ENCODE peak calls at places on chromosome 7, in ten cellular contexts. B is sigmoid colon, D is breast epithelium, K is HCT116, X is suprapubic skin, L is stomach, C is HepG2, Y is K562, A is prostate gland, J is endothelial cell of umbilical vein. T is an unnamed sample.
A peak's percentile ranks its signal among the peaks of the same experiment; 100 is the strongest.

GRCh38 chr7:26495569-26495968 is 203.9 kb downstream of the SNX10 start:
- DNase-seq in D (no peak), B (no peak), A (no peak), L (no peak), Y (no peak), K (no peak), J (no peak), X (no peak), C (no peak), T (no peak)

GRCh38 chr7:17989546-17989945 is 38.1 kb downstream of the PRPS1L1 start:
- DNase-seq in A (no peak), J (peak; percentile 51), K (no peak), B (no peak), D (no peak), L (no peak), X (no peak), C (no peak), Y (no peak), T (peak; percentile 48)

GRCh38 chr7:113071465-113071864 is 15.2 kb downstream of the GPR85 start:
- DNase-seq in Y (no peak), A (no peak), L (no peak), J (no peak), K (no peak), B (no peak), X (no peak), C (no peak), D (no peak), T (peak; percentile 19)

GRCh38 chr7:149729586-149729982 is 43.8 kb downstream of the ZNF467 start:
- DNase-seq in C (no peak), L (no peak), J (no peak), X (no peak), D (no peak), K (no peak), A (no peak), B (peak; percentile 25), Y (no peak), T (no peak)

GRCh38 chr7:51878869-51879268 is 562.3 kb upstream of the COBL start:
- DNase-seq in C (no peak), L (no peak), D (no peak), B (no peak), Y (no peak), A (no peak), J (no peak), X (no peak), K (no peak), T (no peak)

GRCh38 chr7:29987083-29987482 is 2.5 kb downstream of the SCRN1 start:
- DNase-seq in K (no peak), A (no peak), J (peak; percentile 52), C (peak; percentile 53), Y (no peak), X (no peak), L (no peak), D (no peak), B (no peak), T (no peak)

GRCh38 chr7:93202594-93203273 is 23.5 kb downstream of the HEPACAM2 start:
- DNase-seq in B (no peak), Y (no peak), C (no peak), K (no peak), L (no peak), X (no peak), D (no peak), A (no peak), J (no peak), T (peak; percentile 25)

GRCh38 chr7:100706672-100707311 is 871 bp downstream of the POP7 start:
- DNase-seq in L (peak; percentile 36), X (no peak), K (no peak), A (no peak), J (no peak), C (peak; percentile 61), B (peak; percentile 71), D (no peak), Y (peak; percentile 69), T (no peak)

GRCh38 chr7:29146082-29146706 is at the start of gene CPVL:
- DNase-seq in J (no peak), C (peak; percentile 71), X (peak; percentile 67), A (peak; percentile 12), D (no peak), B (peak; percentile 87), Y (no peak), K (peak; percentile 29), L (peak; percentile 28), T (peak; percentile 53)

GRCh38 chr7:134031835-134032617 is 95.1 kb upstream of the LRGUK start:
- DNase-seq in B (no peak), L (no peak), J (no peak), D (no peak), X (no peak), A (no peak), Y (no peak), K (no peak), C (no peak), T (no peak)

DNA sequence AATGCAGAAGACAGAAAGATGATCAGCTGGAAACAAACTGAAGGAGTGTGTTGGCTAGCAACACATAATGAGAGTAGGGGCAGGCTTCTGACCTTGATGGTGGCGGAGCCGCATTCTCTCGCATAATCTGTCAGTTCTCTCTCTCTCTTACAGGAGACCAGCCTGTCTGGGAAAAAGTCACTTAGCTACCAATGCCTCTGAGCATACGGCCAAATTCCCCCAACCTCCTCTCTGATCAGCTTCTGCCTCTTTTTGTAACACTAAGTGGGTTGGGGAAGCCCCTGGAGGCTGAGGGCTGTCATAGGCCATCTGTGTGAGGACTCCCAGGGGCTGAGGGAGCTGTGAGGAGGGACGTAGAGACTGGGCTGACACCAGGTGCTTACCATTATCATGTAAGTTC is 104.6 kb downstream of the HIPK2 start:
- DNase-seq in X (no peak), K (no peak), C (no peak), Y (no peak), B (no peak), A (no peak), J (no peak), L (no peak), D (no peak), T (peak; percentile 35)
- TF ChIP-seq POLR2A in X (no peak), K (no peak), C (no peak), Y (no peak), B (no peak), A (no peak), J (no peak), L (no peak), D (no peak), T (no peak)

DNA sequence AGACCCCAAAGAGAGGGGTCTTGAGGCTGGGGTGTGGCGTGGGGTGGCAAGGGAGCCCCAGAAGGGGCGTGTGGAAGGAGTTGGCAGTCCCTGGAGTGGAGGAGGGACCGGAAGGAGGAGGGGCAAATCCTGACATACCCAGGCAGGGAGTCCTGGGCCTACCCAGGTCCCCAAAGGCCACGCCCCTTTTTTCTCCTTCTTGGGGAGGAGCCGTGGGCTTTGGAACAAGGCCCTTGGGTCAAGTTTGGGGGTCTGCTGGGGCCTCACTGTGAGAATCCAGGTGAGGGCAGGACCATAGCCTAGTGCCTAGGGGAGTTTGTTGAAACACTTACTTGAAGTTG is 1.2 kb upstream of the SMARCD3 start:
- DNase-seq in K (peak; percentile 48), X (peak; percentile 75), J (no peak), L (peak; percentile 72), C (no peak), B (peak; percentile 87), A (peak; percentile 64), D (no peak), Y (peak; percentile 53), T (peak; percentile 48)
- TF ChIP-seq POLR2AphosphoS5 in K (peak; percentile 25), X (no peak), J (no peak), L (no peak), C (no peak), B (no peak), A (peak; percentile 20), D (no peak), Y (no peak), T (no peak)

GRCh38 chr7:72035275-72035674 is 376.9 kb downstream of the CALN1 start:
- DNase-seq in X (no peak), L (no peak), J (no peak), K (no peak), Y (no peak), B (no peak), A (no peak), C (no peak), D (no peak), T (no peak)

GRCh38 chr7:72040641-72041040 is 371.5 kb downstream of the CALN1 start:
- DNase-seq in X (no peak), D (no peak), B (no peak), L (no peak), K (no peak), Y (no peak), J (no peak), A (no peak), C (no peak), T (no peak)

GRCh38 chr7:72038022-72038732 is 374.0 kb downstream of the CALN1 start:
- DNase-seq in D (no peak), C (no peak), L (no peak), J (no peak), A (no peak), K (no peak), X (no peak), Y (no peak), B (no peak), T (no peak)

GRCh38 chr7:72039460-72039859 is 372.7 kb downstream of the CALN1 start:
- DNase-seq in B (no peak), L (no peak), X (no peak), J (no peak), A (no peak), Y (no peak), D (no peak), K (no peak), C (no peak), T (no peak)

GRCh38 chr7:72037494-72037893 is 374.6 kb downstream of the CALN1 start:
- DNase-seq in D (no peak), Y (no peak), B (no peak), J (no peak), X (no peak), K (no peak), C (no peak), L (no peak), A (no peak), T (no peak)
- H3K9me3 ChIP-seq in D (peaks cover 26% of the 10 kb centered on the region), Y (no peaks in the 10 kb centered on the region), B (no peaks in the 10 kb centered on the region), J (peaks cover 2% of the 10 kb centered on the region), X (no peaks in the 10 kb centered on the region), K (peaks cover 5% of the 10 kb centered on the region), C (no peaks in the 10 kb centered on the region), L (peaks cover 20% of the 10 kb centered on the region), A (no peaks in the 10 kb centered on the region), T (no peaks in the 10 kb centered on the region)

GRCh38 chr7:73717025-73717807 is 2.3 kb downstream of the STX1A start:
- DNase-seq in A (no peak), B (peak; percentile 85), X (no peak), Y (no peak), L (no peak), D (no peak), C (no peak), J (peak; percentile 49), K (no peak), T (no peak)

GRCh38 chr7:73718438-73718881 is 1.0 kb downstream of the STX1A start:
- DNase-seq in B (no peak), L (no peak), D (no peak), C (no peak), K (no peak), Y (no peak), A (no peak), J (no peak), X (no peak), T (no peak)

GRCh38 chr7:73718905-73719805 is at the start of gene STX1A:
- DNase-seq in J (peak; percentile 55), X (no peak), A (peak; percentile 54), K (no peak), L (peak; percentile 77), C (peak; percentile 40), D (no peak), B (peak; percentile 84), Y (peak; percentile 99), T (peak; percentile 76)

GRCh38 chr7:73716318-73716890 is 3.1 kb downstream of the STX1A start:
- DNase-seq in B (no peak), J (no peak), A (no peak), X (no peak), Y (no peak), K (no peak), D (no peak), C (no peak), L (no peak), T (no peak)

GRCh38 chr7:73717991-73718405 is 1.5 kb downstream of the STX1A start:
- DNase-seq in Y (no peak), A (no peak), D (no peak), K (peak; percentile 73), X (no peak), C (no peak), B (no peak), L (no peak), J (peak; percentile 97), T (peak; percentile 56)
- TF ChIP-seq POLR2A in Y (no peak), A (no peak), D (no peak), K (no peak), X (no peak), C (no peak), B (no peak), L (no peak), J (peak; percentile 73), T (no peak)

T was measured in transverse colon.